ENCODE peak calls at places on chromosomes 3 and 15, in five cellular contexts. C is AG10803, E is AG09319, T is WTC11, Z is gastrocnemius medialis. O is an unnamed sample.

GRCh38 chr15:29018406-29018805 is 132.6 kb downstream of the APBA2 start:
- DNase-seq in C (no peak), E (no peak), T (peak), Z (no peak), O (no peak)

GRCh38 chr15:75834011-75834410 is 9.2 kb upstream of the UBE2Q2 start:
- DNase-seq in C (no peak), E (no peak), T (no peak), Z (no peak), O (no peak)

GRCh38 chr3:53493997-53494791 is at the start of gene CACNA1D:
- DNase-seq in C (no peak), E (no peak), T (peak), Z (no peak), O (peak)

GRCh38 chr3:73601476-73601875 is 23.3 kb downstream of the PDZRN3 start:
- DNase-seq in C (no peak), E (no peak), T (no peak), Z (no peak), O (no peak)

GRCh38 chr3:169812124-169812843 is 386 bp upstream of the LRRIQ4 start:
- DNase-seq in C (peak), E (no peak), T (peak), Z (no peak), O (peak)

GRCh38 chr3:108271626-108272025 is 24.7 kb upstream of the HHLA2 start:
- DNase-seq in C (no peak), E (no peak), T (no peak), Z (no peak), O (no peak)

GRCh38 chr3:34178415-34178814 is 380.0 kb downstream of the PDCD6IP start:
- DNase-seq in C (peak), E (no peak), T (no peak), Z (no peak), O (no peak)

GRCh38 chr3:172153335-172153861 is 114.0 kb downstream of the FNDC3B start:
- DNase-seq in C (peak), E (peak), T (no peak), Z (peak), O (peak)

GRCh38 chr15:40118473-40118872 is 9.8 kb upstream of the BMF start:
- DNase-seq in C (no peak), E (no peak), T (no peak), Z (no peak), O (no peak)

GRCh38 chr3:64027708-64028107 is 4.4 kb upstream of the PSMD6 start:
- DNase-seq in C (no peak), E (no peak), T (no peak), Z (no peak), O (no peak)

GRCh38 chr3:126356373-126357298 is 572 bp downstream of the KLF15 start:
- DNase-seq in C (no peak), E (no peak), T (no peak), Z (peak), O (peak)

GRCh38 chr3:136685882-136686281 is 66.3 kb downstream of the STAG1 start:
- DNase-seq in C (no peak), E (no peak), T (no peak), Z (no peak), O (no peak)

GRCh38 chr3:37941608-37942540 is 48.7 kb upstream of the VILL start:
- DNase-seq in C (no peak), E (no peak), T (no peak), Z (no peak), O (no peak)

GRCh38 chr3:178802993-178803693 is 266.9 kb downstream of the KCNMB2 start:
- DNase-seq in C (no peak), E (no peak), T (no peak), Z (no peak), O (no peak)

GRCh38 chr3:145094355-145094941 is 1066.5 kb downstream of the PLOD2 start:
- DNase-seq in C (peak), E (no peak), T (no peak), Z (no peak), O (no peak)

GRCh38 chr15:94526071-94526689 is 294.8 kb downstream of the MCTP2 start:
- DNase-seq in C (no peak), E (no peak), T (peak), Z (no peak), O (no peak)

GRCh38 chr3:42667523-42668402 is 14.3 kb downstream of the ZBTB47 start:
- DNase-seq in C (peak), E (no peak), T (no peak), Z (no peak), O (peak)

GRCh38 chr3:17032407-17033034 is 147.8 kb downstream of the PLCL2 start:
- DNase-seq in C (peak), E (no peak), T (no peak), Z (no peak), O (no peak)

GRCh38 chr15:93245616-93246122 is 156.7 kb upstream of the RGMA start:
- DNase-seq in C (no peak), E (no peak), T (no peak), Z (no peak), O (peak)

GRCh38 chr15:31083394-31083790 is 18.1 kb downstream of the TRPM1 start:
- DNase-seq in C (no peak), E (no peak), T (no peak), Z (no peak), O (no peak)

GRCh38 chr3:13500133-13500885 is 20.2 kb downstream of the HDAC11 start:
- DNase-seq in C (no peak), E (no peak), T (peak), Z (no peak), O (peak)

GRCh38 chr3:28971156-28971555 is 309.7 kb upstream of the RBMS3 start:
- DNase-seq in C (no peak), E (no peak), T (no peak), Z (no peak), O (no peak)

GRCh38 chr15:99571299-99571698 is 5.5 kb downstream of the MEF2A start:
- DNase-seq in C (no peak), E (no peak), T (no peak), Z (no peak), O (no peak)

GRCh38 chr3:107753494-107753893 is 230.7 kb downstream of the BBX start:
- DNase-seq in C (peak), E (no peak), T (peak), Z (no peak), O (peak)

GRCh38 chr3:134757549-134758069 is 37.5 kb upstream of the EPHB1 start:
- DNase-seq in C (no peak), E (no peak), T (no peak), Z (no peak), O (no peak)

GRCh38 chr15:63331456-63331855 is 50.2 kb downstream of the CA12 start:
- DNase-seq in C (no peak), E (no peak), T (no peak), Z (no peak), O (no peak)

GRCh38 chr3:128461731-128462130 is 5.0 kb downstream of the DNAJB8 start:
- DNase-seq in C (no peak), E (no peak), T (no peak), Z (no peak), O (no peak)
- TF ChIP-seq CTCF in C (no peak), E (no peak), T (no peak), Z (no peak), O (peak)

GRCh38 chr3:196486263-196486662 is 17.3 kb downstream of the RNF168 start:
- DNase-seq in C (no peak), E (no peak), T (peak), Z (no peak), O (peak)
- TF ChIP-seq CTCF in C (peak), E (peak), T (no peak), Z (peak), O (no peak)

GRCh38 chr3:141192345-141192744 is 39.3 kb upstream of the PXYLP1 start:
- DNase-seq in C (peak), E (peak), T (peak), Z (peak), O (peak)
- TF ChIP-seq CTCF in C (peak), E (no peak), T (peak), Z (peak), O (peak)

GRCh38 chr3:58237238-58237939 is at the start of gene ABHD6:
- DNase-seq in C (peak), E (no peak), T (peak), Z (peak), O (peak)
- TF ChIP-seq CTCF in C (peak), E (peak), T (no peak), Z (no peak), O (no peak)

O was measured in glutamatergic neuron.